ENCODE peak calls at places on chromosomes 12 and 14, in eight cellular contexts. Z is endothelial cell of umbilical vein; A is CD4-positive, alpha-beta memory T cell; B is IMR-90; F is CD8-positive, alpha-beta T cell; S is adipocyte; J is psoas muscle; T is mucosa of descending colon. V is an unnamed sample. For H3K9me3 and H3K4me1, the result is how much of the 10 kb centered on the place peaks cover.

GRCh38 chr14:65880507-65880906 is 468.0 kb downstream of the FUT8 start:
- DNase-seq in Z (no peak), A (no peak), B (no peak), F (no peak), S (no peak), J (no peak), T (no peak), V (no peak)

GRCh38 chr14:61535032-61535431 is 160.3 kb upstream of the HIF1A start:
- DNase-seq in Z (no peak), A (no peak), B (peak), F (no peak), S (no peak), J (no peak), T (no peak), V (no peak)

GRCh38 chr12:271165-271564 is 8.5 kb upstream of the SLC6A13 start:
- DNase-seq in Z (no peak), A (no peak), B (no peak), F (no peak), S (no peak), J (no peak), T (no peak), V (no peak)

GRCh38 chr14:39621678-39622077 is 189.4 kb upstream of the FBXO33 start:
- DNase-seq in Z (no peak), A (no peak), B (no peak), F (no peak), S (no peak), J (no peak), T (no peak), V (no peak)

GRCh38 chr14:50311337-50311973 is 574 bp downstream of the L2HGDH start:
- DNase-seq in Z (peak), A (peak), B (no peak), F (no peak), S (no peak), J (no peak), T (peak), V (peak)

GRCh38 chr12:17579148-17580026 is 510.6 kb downstream of the RERGL start:
- DNase-seq in Z (no peak), A (no peak), B (no peak), F (no peak), S (no peak), J (no peak), T (no peak), V (no peak)

GRCh38 chr14:32507029-32507984 is 178.2 kb downstream of the AKAP6 start:
- DNase-seq in Z (no peak), A (no peak), B (peak), F (no peak), S (peak), J (no peak), T (no peak), V (no peak)

GRCh38 chr12:123763093-123763492 is 992 bp downstream of the DNAH10 start:
- DNase-seq in Z (no peak), A (no peak), B (no peak), F (no peak), S (no peak), J (no peak), T (peak), V (no peak)

GRCh38 chr14:50362791-50363733 is 33.6 kb downstream of the CDKL1 start:
- DNase-seq in Z (no peak), A (peak), B (peak), F (no peak), S (peak), J (no peak), T (no peak), V (no peak)

GRCh38 chr12:48165089-48166031 is 8.0 kb upstream of the ASB8 start:
- DNase-seq in Z (peak), A (peak), B (peak), F (no peak), S (peak), J (no peak), T (peak), V (peak)

GRCh38 chr12:3017281-3017680 is 58.1 kb downstream of the TEAD4 start:
- DNase-seq in Z (no peak), A (no peak), B (no peak), F (no peak), S (no peak), J (no peak), T (no peak), V (no peak)

GRCh38 chr12:122516544-122517361 is 10.0 kb downstream of the RSRC2 start:
- DNase-seq in Z (no peak), A (no peak), B (no peak), F (no peak), S (no peak), J (no peak), T (no peak), V (no peak)

GRCh38 chr12:62523619-62524018 is 57.0 kb downstream of the MON2 start:
- DNase-seq in Z (no peak), A (no peak), B (no peak), F (no peak), S (no peak), J (no peak), T (no peak), V (no peak)

GRCh38 chr14:44029933-44030332 is 477.1 kb downstream of the FSCB start:
- DNase-seq in Z (no peak), A (no peak), B (no peak), F (no peak), S (no peak), J (no peak), T (no peak), V (no peak)

GRCh38 chr12:68207276-68207675 is 18.3 kb downstream of the IL26 start:
- DNase-seq in Z (no peak), A (no peak), B (no peak), F (no peak), S (no peak), J (no peak), T (no peak), V (no peak)

GRCh38 chr12:72433298-72433697 is 161.1 kb downstream of the TRHDE start:
- DNase-seq in Z (no peak), A (no peak), B (no peak), F (no peak), S (no peak), J (no peak), T (peak), V (no peak)

GRCh38 chr12:6186114-6186827 is 13.9 kb upstream of the CD9 start:
- DNase-seq in Z (no peak), A (no peak), B (no peak), F (no peak), S (no peak), J (no peak), T (no peak), V (no peak)

GRCh38 chr12:112762753-112763152 is 28.8 kb upstream of the RPH3A start:
- DNase-seq in Z (no peak), A (no peak), B (no peak), F (no peak), S (no peak), J (no peak), T (no peak), V (no peak)

GRCh38 chr12:16100206-16100605 is 177.3 kb downstream of the SLC15A5 start:
- DNase-seq in Z (no peak), A (no peak), B (no peak), F (no peak), S (no peak), J (no peak), T (no peak), V (no peak)

GRCh38 chr14:76613616-76614015 is 147.7 kb upstream of the VASH1 start:
- DNase-seq in Z (no peak), A (no peak), B (no peak), F (no peak), S (no peak), J (no peak), T (no peak), V (no peak)

GRCh38 chr12:127101086-127101485 is 1165.9 kb upstream of the TMEM132C start:
- DNase-seq in Z (no peak), A (no peak), B (no peak), F (no peak), S (no peak), J (no peak), T (no peak), V (no peak)

GRCh38 chr14:77786148-77786547 is 13.8 kb upstream of the ADCK1 start:
- DNase-seq in Z (no peak), A (no peak), B (no peak), F (no peak), S (no peak), J (no peak), T (no peak), V (no peak)

GRCh38 chr12:105920161-105920684 is 218.5 kb downstream of the NUAK1 start:
- DNase-seq in Z (peak), A (no peak), B (no peak), F (no peak), S (no peak), J (no peak), T (no peak), V (no peak)

GRCh38 chr12:76135456-76135855 is 51.0 kb upstream of the NAP1L1 start:
- DNase-seq in Z (no peak), A (no peak), B (no peak), F (no peak), S (no peak), J (no peak), T (no peak), V (no peak)
- H3K4me3 ChIP-seq in Z (no peak), A (no peak), B (no peak), F (no peak), S (no peak), J (no peak), T (no peak), V (no peak)

GRCh38 chr12:12648951-12649650 is 37.4 kb downstream of the CREBL2 start:
- DNase-seq in Z (no peak), A (no peak), B (no peak), F (no peak), S (no peak), J (no peak), T (no peak), V (no peak)
- H3K9me3 ChIP-seq in Z (under half), A (under half), B (under half), F (under half), S (under half), J (under half), T (under half), V (under half)

GRCh38 chr12:4700621-4701026 is 19.6 kb upstream of the GALNT8 start:
- DNase-seq in Z (no peak), A (no peak), B (peak), F (no peak), S (no peak), J (peak), T (no peak), V (no peak)

GRCh38 chr12:4703676-4704075 is 16.5 kb upstream of the GALNT8 start:
- DNase-seq in Z (no peak), A (no peak), B (no peak), F (no peak), S (no peak), J (no peak), T (no peak), V (no peak)

GRCh38 chr12:4701383-4701782 is 18.8 kb upstream of the GALNT8 start:
- DNase-seq in Z (no peak), A (no peak), B (peak), F (no peak), S (no peak), J (peak), T (no peak), V (no peak)

GRCh38 chr12:4705824-4706223 is 14.4 kb upstream of the GALNT8 start:
- DNase-seq in Z (no peak), A (no peak), B (no peak), F (no peak), S (no peak), J (no peak), T (no peak), V (no peak)

GRCh38 chr12:4701863-4702262 is 18.3 kb upstream of the GALNT8 start:
- DNase-seq in Z (no peak), A (no peak), B (no peak), F (no peak), S (no peak), J (no peak), T (no peak), V (no peak)
- H3K4me1 ChIP-seq in Z (under half), A (under half), B (under half), F (under half), S (under half), J (under half), T (under half), V (under half)

GRCh38 chr12:77995436-77996167 is 164.9 kb downstream of the NAV3 start:
- DNase-seq in Z (no peak), A (no peak), B (peak), F (no peak), S (peak), J (no peak), T (no peak), V (no peak)
- H3K4me3 ChIP-seq in Z (no peak), A (no peak), B (no peak), F (no peak), S (no peak), J (no peak), T (no peak), V (no peak)

V was measured in CD4-positive, CD25-positive, alpha-beta regulatory T cell.